ENCODE peak calls at places on chromosome 11, in six cellular contexts. Z is keratinocyte, J is A549, D is SK-N-SH, M is left ventricle myocardium inferior, A is fibroblast of mammary gland. H is an unnamed sample.

GRCh38 chr11:79393362-79394043 is 47.3 kb downstream of the TENM4 start:
- DNase-seq in Z (no peak), J (no peak), D (peak; percentile 77), M (no peak), A (no peak), H (no peak)

GRCh38 chr11:120376547-120377182 is 40.5 kb downstream of the ARHGEF12 start:
- DNase-seq in Z (no peak), J (no peak), D (no peak), M (no peak), A (no peak), H (no peak)

GRCh38 chr11:33505140-33505539 is 195.5 kb downstream of the C11orf91 start:
- DNase-seq in Z (no peak), J (no peak), D (no peak), M (no peak), A (no peak), H (no peak)

GRCh38 chr11:46026616-46027293 is 94.5 kb downstream of the PHF21A start:
- DNase-seq in Z (no peak), J (no peak), D (no peak), M (no peak), A (peak; percentile 49), H (no peak)

GRCh38 chr11:43870981-43871550 is 9.6 kb upstream of the ALKBH3 start:
- DNase-seq in Z (no peak), J (no peak), D (no peak), M (no peak), A (no peak), H (no peak)

GRCh38 chr11:131658952-131659351 is 288.5 kb downstream of the NTM start:
- DNase-seq in Z (no peak), J (no peak), D (no peak), M (no peak), A (no peak), H (peak; percentile 59)

GRCh38 chr11:84691830-84692229 is 935.3 kb downstream of the DLG2 start:
- DNase-seq in Z (no peak), J (no peak), D (no peak), M (no peak), A (no peak), H (no peak)

GRCh38 chr11:98736813-98737212 is 283.9 kb upstream of the CNTN5 start:
- DNase-seq in Z (no peak), J (no peak), D (no peak), M (no peak), A (no peak), H (no peak)

GRCh38 chr11:116312560-116313340 is 460.0 kb downstream of the BUD13 start:
- DNase-seq in Z (no peak), J (no peak), D (peak; percentile 88), M (peak; percentile 86), A (peak; percentile 2), H (no peak)

GRCh38 chr11:26418391-26418790 is 86.5 kb downstream of the ANO3 start:
- DNase-seq in Z (no peak), J (no peak), D (no peak), M (no peak), A (peak; percentile 19), H (no peak)

GRCh38 chr11:107157146-107157808 is 139.0 kb upstream of the GUCY1A2 start:
- DNase-seq in Z (no peak), J (no peak), D (no peak), M (no peak), A (no peak), H (no peak)

GRCh38 chr11:76666408-76666807 is 4.1 kb downstream of the LRRC32 start:
- DNase-seq in Z (no peak), J (no peak), D (no peak), M (peak; percentile 58), A (peak; percentile 20), H (peak; percentile 49)

GRCh38 chr11:2988361-2988762 is 3.8 kb downstream of the NAP1L4 start:
- DNase-seq in Z (no peak), J (no peak), D (no peak), M (no peak), A (no peak), H (no peak)

GRCh38 chr11:119471329-119471728 is 48.4 kb upstream of the THY1 start:
- DNase-seq in Z (no peak), J (no peak), D (no peak), M (no peak), A (no peak), H (no peak)

GRCh38 chr11:47355283-47356128 is 3.0 kb upstream of the MYBPC3 start:
- DNase-seq in Z (peak; percentile 75), J (peak; percentile 89), D (peak; percentile 93), M (peak; percentile 96), A (peak; percentile 91), H (no peak)

GRCh38 chr11:115687934-115688333 is 183.7 kb upstream of the CADM1 start:
- DNase-seq in Z (no peak), J (no peak), D (no peak), M (no peak), A (no peak), H (no peak)

GRCh38 chr11:94652735-94653284 is 85.6 kb downstream of the PIWIL4 start:
- DNase-seq in Z (no peak), J (no peak), D (no peak), M (no peak), A (no peak), H (no peak)

GRCh38 chr11:1825039-1825740 is 9.6 kb upstream of the SYT8 start:
- DNase-seq in Z (no peak), J (peak; percentile 85), D (no peak), M (peak; percentile 50), A (no peak), H (peak; percentile 79)

GRCh38 chr11:73838443-73839122 is 38.1 kb downstream of the COA4 start:
- DNase-seq in Z (no peak), J (no peak), D (no peak), M (no peak), A (no peak), H (no peak)

GRCh38 chr11:126415128-126415527 is 59.6 kb downstream of the ST3GAL4 start:
- DNase-seq in Z (no peak), J (no peak), D (no peak), M (peak; percentile 88), A (peak; percentile 85), H (no peak)

GRCh38 chr11:2586793-2587131 is 113.0 kb downstream of the KCNQ1OT1 start:
- DNase-seq in Z (no peak), J (no peak), D (peak; percentile 16), M (no peak), A (no peak), H (peak; percentile 14)

GRCh38 chr11:104254347-104254746 is 90.4 kb upstream of the PDGFD start:
- DNase-seq in Z (no peak), J (no peak), D (peak; percentile 7), M (no peak), A (peak; percentile 29), H (no peak)

GRCh38 chr11:117743121-117743815 is 53.7 kb downstream of the DSCAML1 start:
- DNase-seq in Z (no peak), J (no peak), D (peak; percentile 62), M (no peak), A (no peak), H (no peak)

GRCh38 chr11:3995949-3996554 is 98.5 kb upstream of the RRM1 start:
- DNase-seq in Z (no peak), J (no peak), D (no peak), M (no peak), A (peak; percentile 68), H (no peak)

DNA sequence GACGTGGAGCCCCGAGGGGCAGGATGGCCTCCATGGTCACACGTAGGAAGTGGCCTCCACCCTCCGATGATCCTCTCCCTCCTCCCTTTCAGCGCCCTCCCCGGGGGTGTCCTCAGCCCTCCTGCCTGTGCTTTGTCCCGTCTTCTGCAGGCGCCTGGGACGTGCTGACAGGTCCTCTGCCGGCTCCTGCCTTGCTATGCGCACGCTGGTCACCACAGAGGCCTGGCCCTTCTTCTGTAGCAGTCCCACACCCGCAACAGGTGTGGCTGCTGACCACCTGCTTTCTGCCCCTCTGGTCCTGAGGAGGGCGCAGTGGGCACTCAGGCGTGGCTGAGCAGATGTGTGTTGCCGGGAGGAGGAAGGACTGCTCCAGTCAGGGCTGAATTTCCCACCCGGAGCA is 27.7 kb upstream of the PPP6R3 start:
- DNase-seq in Z (no peak), J (no peak), D (no peak), M (peak; percentile 61), A (no peak), H (no peak)
- TF ChIP-seq CTCF in Z (no peak), J (no peak), D (no peak), M (no peak), A (no peak), H (no peak)

GRCh38 chr11:125064070-125064469 is 965 bp downstream of the SLC37A2 start:
- DNase-seq in Z (no peak), J (no peak), D (no peak), M (no peak), A (no peak), H (no peak)

GRCh38 chr11:125063429-125064043 is 431 bp downstream of the SLC37A2 start:
- DNase-seq in Z (no peak), J (no peak), D (no peak), M (no peak), A (no peak), H (peak; percentile 49)

GRCh38 chr11:125061237-125061636 is 1.9 kb upstream of the SLC37A2 start:
- DNase-seq in Z (no peak), J (no peak), D (no peak), M (no peak), A (no peak), H (no peak)

GRCh38 chr11:125062196-125062930 is 742 bp upstream of the SLC37A2 start:
- DNase-seq in Z (no peak), J (no peak), D (no peak), M (no peak), A (no peak), H (no peak)

DNA sequence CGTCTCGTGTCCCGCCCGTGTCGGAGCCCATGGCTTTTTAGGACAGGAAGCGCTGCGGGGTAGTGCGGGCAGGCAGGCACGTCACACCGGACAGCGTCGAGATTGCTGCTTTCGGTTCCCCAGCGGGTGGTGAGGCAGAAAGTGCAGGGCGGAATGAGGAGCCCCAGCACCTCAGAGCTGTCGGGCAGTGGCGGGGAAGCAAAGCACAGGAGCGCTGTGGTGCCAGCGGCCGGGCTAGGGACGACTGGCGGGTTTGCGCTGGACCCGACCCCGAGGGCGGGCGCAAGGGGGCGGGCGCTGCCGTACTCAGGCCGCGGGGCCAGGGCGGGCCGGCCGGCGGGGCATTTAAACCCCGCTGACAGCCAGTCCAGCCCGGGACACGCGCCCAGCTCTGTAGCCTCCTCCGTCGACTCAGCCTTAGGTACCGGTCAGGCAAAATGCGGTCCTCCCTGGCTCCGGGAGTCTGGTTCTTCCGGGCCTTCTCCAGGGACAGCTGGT is at the start of gene SLC37A2:
- DNase-seq in Z (no peak), J (peak; percentile 44), D (peak; percentile 91), M (peak; percentile 70), A (peak; percentile 49), H (peak; percentile 90)
- TF ChIP-seq CTCF in Z (peak; percentile 14), J (no peak), D (peak; percentile 29), M (peak; percentile 43), A (no peak), H (peak; percentile 26)

DNA sequence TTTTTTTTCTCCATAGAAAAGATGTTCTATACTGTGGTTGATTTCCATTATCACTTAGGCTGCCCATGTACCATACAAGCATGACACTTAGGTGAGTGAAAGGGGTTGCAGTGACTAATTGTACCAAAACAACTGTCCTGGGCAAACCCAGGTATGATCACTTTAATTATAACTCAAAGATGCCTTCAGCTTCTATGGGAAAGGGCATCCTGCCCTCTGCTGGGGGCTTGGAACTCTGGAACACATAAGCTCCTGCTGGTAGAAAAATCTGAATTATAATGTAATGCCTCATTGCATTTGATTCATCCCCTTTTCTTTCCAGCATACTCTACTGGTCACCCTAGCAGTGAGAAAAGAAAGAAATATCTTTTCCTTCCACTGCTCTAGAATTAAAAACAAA is 206.3 kb downstream of the DDX10 start:
- DNase-seq in Z (no peak), J (no peak), D (peak; percentile 11), M (peak; percentile 15), A (peak; percentile 72), H (peak; percentile 13)
- TF ChIP-seq CTCF in Z (peak; percentile 61), J (peak; percentile 54), D (peak; percentile 80), M (peak; percentile 63), A (peak; percentile 80), H (peak; percentile 26)

GRCh38 chr11:102317099-102317767 is at the start of gene BIRC3:
- DNase-seq in Z (peak; percentile 95), J (peak; percentile 72), D (peak; percentile 62), M (peak; percentile 70), A (peak; percentile 90), H (peak; percentile 86)
- TF ChIP-seq CTCF in Z (peak; percentile 27), J (peak; percentile 3), D (peak; percentile 39), M (peak; percentile 56), A (peak; percentile 36), H (no peak)

H was measured in GM13976.